ENCODE peak calls at places on chromosome 3, in ten cellular contexts. J is PC-3, D is suprapubic skin, V is SK-N-SH, U is A673, O is left ventricle myocardium inferior, X is mucosa of descending colon, Z is kidney, P is mammary epithelial cell, M is IMR-90. W is an unnamed sample.

GRCh38 chr3:128448491-128448890 is 18.2 kb downstream of the DNAJB8 start:
- DNase-seq in J (no peak), D (no peak), V (no peak), U (no peak), O (no peak), X (no peak), Z (no peak), P (no peak), M (no peak), W (no peak)

GRCh38 chr3:47678446-47679338 is 100.0 kb upstream of the CSPG5 start:
- DNase-seq in J (no peak), D (no peak), V (no peak), U (no peak), O (no peak), X (no peak), Z (no peak), P (no peak), M (no peak), W (no peak)

GRCh38 chr3:64422932-64423331 is 197.7 kb upstream of the PRICKLE2 start:
- DNase-seq in J (no peak), D (no peak), V (no peak), U (no peak), O (no peak), X (no peak), Z (no peak), P (no peak), M (no peak), W (no peak)

GRCh38 chr3:170259853-170260386 is 37.7 kb downstream of the PRKCI start:
- DNase-seq in J (no peak), D (no peak), V (no peak), U (no peak), O (no peak), X (no peak), Z (no peak), P (no peak), M (peak; percentile 25), W (no peak)

GRCh38 chr3:182129745-182130144 is 418.0 kb downstream of the SOX2 start:
- DNase-seq in J (no peak), D (no peak), V (no peak), U (no peak), O (no peak), X (no peak), Z (no peak), P (no peak), M (no peak), W (no peak)

GRCh38 chr3:37907906-37908305 is 46.2 kb downstream of the CTDSPL start:
- DNase-seq in J (no peak), D (no peak), V (no peak), U (no peak), O (no peak), X (no peak), Z (no peak), P (peak; percentile 14), M (no peak), W (peak; percentile 56)

GRCh38 chr3:192916455-192917257 is 1.0 kb downstream of the MB21D2 start:
- DNase-seq in J (peak; percentile 72), D (peak; percentile 87), V (peak; percentile 68), U (peak; percentile 91), O (peak; percentile 77), X (peak; percentile 71), Z (peak; percentile 88), P (peak; percentile 63), M (peak; percentile 73), W (peak; percentile 81)

GRCh38 chr3:178618197-178618596 is 82.0 kb downstream of the KCNMB2 start:
- DNase-seq in J (no peak), D (no peak), V (no peak), U (no peak), O (no peak), X (no peak), Z (no peak), P (peak; percentile 5), M (peak; percentile 1), W (no peak)

DNA sequence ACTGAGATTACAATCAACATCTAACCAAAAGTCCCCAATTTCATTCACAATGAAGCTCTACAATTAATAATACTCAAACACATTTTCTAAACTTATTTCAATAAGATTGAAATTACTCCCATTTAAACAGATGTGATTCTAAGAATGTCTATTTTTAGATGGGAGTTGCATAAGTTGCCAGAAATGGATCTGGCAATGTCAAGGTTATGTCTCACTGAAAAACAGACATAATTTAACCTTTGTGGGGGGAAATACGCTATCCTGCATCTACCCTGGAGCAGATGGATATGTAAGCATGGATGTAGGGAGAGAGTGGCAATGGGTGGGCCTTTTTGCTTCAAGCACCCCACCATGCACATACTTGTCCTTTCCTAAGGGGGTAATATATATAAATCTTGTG is 6.7 kb upstream of the EIF1B start:
- DNase-seq in J (no peak), D (no peak), V (no peak), U (no peak), O (no peak), X (no peak), Z (no peak), P (no peak), M (peak; percentile 16), W (no peak)
- TF ChIP-seq CTCF in J (no peak), D (no peak), V (no peak), U (no peak), O (no peak), X (no peak), Z (no peak), P (no peak), M (no peak), W (no peak)

DNA sequence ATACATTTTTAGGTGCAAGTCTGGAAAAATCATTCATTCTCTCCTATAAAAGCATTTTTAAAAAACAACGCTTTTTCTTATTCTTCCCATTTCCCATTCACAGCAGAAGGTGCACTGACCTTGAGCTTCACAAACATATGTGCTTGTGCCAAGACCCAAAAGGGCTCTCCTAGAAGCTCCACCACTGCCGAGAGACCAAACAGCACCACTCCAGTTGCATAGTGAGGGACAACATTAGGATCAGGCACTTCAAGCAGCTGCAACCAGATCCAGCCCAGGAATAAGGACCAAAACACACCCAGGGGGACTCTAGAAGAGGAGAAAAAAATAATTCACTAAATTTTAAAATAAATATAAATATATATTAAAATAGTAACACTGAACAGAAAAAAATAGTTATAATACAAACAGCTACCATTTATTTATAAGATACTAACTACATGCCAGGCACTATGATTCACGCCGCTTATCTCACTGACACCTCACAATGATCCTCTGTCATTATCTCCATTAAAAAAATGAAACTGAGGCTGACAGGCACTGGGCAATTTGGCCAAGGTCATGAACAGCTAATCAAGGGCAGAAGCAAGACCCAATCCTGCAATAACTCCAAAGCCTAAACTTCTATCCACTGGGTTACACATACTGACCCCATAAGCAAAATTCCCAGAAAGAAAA is 7.8 kb downstream of the RFT1 start:
- DNase-seq in J (no peak), D (no peak), V (no peak), U (no peak), O (no peak), X (no peak), Z (no peak), P (no peak), M (no peak), W (no peak)
- H3K36me3 ChIP-seq in J (peaks cover 38% of the 10 kb centered on the region), D (peaks cover 88% of the 10 kb centered on the region), V (peaks cover 48% of the 10 kb centered on the region), U (peaks cover 10% of the 10 kb centered on the region), O (peaks cover 85% of the 10 kb centered on the region), X (no peaks in the 10 kb centered on the region), Z (peaks cover 52% of the 10 kb centered on the region), P (peaks cover 24% of the 10 kb centered on the region), M (peaks cover 51% of the 10 kb centered on the region), W (peaks cover 27% of the 10 kb centered on the region)

DNA sequence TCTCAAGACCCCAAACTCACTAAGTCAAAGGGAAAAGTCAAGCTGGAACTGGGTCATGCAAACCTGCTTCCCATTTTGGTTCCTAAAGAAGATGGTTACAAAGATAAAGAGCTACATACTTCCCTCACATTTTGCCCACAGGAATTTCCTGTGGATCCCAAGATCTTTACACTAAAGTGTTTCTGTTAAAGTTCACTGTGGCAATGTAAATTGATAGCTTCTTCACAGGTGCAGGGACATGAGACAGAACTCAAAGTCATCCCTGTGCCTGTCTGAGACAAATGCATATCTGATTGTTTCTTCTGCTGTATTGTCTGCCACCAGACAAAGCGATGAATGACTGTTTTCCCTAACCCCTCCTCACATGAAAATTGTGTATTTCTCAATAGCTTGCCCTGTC is 567.8 kb downstream of the ZIC1 start:
- DNase-seq in J (no peak), D (no peak), V (no peak), U (no peak), O (no peak), X (no peak), Z (no peak), P (no peak), M (no peak), W (no peak)
- H3K4me3 ChIP-seq in J (no peak overlapping the region), D (no peak overlapping the region), V (no peak overlapping the region), U (no peak overlapping the region), O (no peak overlapping the region), X (no peak overlapping the region), Z (no peak overlapping the region), P (no peak overlapping the region), M (no peak overlapping the region), W (no peak overlapping the region)

GRCh38 chr3:46440531-46441294 is 24.0 kb downstream of the LTF start:
- DNase-seq in J (no peak), D (no peak), V (no peak), U (no peak), O (no peak), X (no peak), Z (no peak), P (no peak), M (no peak), W (peak; percentile 28)

GRCh38 chr3:46447535-46447934 is 17.2 kb downstream of the LTF start:
- DNase-seq in J (no peak), D (no peak), V (no peak), U (no peak), O (no peak), X (no peak), Z (no peak), P (no peak), M (no peak), W (no peak)

GRCh38 chr3:46438831-46439230 is 25.9 kb downstream of the LTF start:
- DNase-seq in J (no peak), D (no peak), V (no peak), U (no peak), O (no peak), X (no peak), Z (no peak), P (no peak), M (no peak), W (no peak)

GRCh38 chr3:46448721-46449120 is 16.0 kb downstream of the LTF start:
- DNase-seq in J (no peak), D (no peak), V (no peak), U (no peak), O (no peak), X (no peak), Z (no peak), P (no peak), M (no peak), W (no peak)

DNA sequence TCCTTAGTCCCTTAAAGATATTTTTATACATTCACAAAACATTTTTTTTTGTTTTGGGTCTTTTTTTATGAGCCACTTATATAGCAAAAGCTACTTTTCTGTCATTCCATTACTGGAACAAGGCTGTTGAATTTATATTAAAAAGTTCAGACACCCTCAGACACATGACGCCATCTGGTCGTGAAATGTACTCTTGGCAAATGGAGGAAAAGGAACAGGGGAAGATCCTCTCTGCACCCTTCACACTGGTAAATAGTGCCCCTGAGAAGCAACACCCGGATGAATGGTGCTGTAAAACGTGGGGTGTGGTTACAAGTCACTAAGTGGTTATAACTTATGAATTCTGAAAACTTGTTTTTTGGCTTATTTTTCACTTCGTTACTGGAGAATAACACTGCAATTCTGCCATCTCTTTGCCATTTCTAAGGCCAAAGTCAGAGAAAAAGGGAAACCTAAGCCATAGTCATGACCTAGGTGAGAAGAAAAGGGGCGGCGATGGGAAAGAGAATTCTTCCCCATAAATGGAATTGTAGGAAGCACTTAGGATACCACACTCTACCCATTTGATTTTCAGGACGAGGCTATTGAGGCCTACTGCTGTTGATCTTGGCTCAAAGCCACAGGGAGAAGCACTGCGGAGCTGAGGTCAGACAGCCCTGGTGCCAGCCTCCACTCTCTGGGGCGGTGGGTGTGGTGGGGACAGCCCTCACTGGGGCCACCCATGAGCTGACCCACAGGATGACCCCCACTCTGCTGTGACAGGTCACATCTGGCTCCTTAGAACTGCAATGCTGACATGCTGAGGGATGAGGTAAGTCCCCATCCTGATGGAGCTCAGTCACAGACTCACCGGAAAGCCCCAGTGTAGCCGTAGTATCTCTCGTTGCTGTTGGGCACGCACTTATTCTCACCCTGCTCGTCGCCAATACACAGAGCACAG is 21.8 kb downstream of the LTF start:
- DNase-seq in J (no peak), D (no peak), V (peak; percentile 46), U (no peak), O (no peak), X (no peak), Z (no peak), P (no peak), M (no peak), W (no peak)
- TF ChIP-seq CTCF in J (no peak), D (no peak), V (peak; percentile 66), U (no peak), O (peak; percentile 67), X (no peak), Z (peak; percentile 36), P (no peak), M (no peak), W (no peak)

W was measured in GM06990.